ENCODE peak calls at places on chromosomes 1 and 21, in nine cellular contexts. M is stimulated activated CD4-positive, alpha-beta T cell treated with anti-CD3 and anti-CD28 coated beads, Interleukin-2, amount 100 ng/mL, for 48 hours; S is lower leg skin; C is non-pigmented ciliary epithelial cell; G is dermis blood vessel endothelial cell; J is nucleus accumbens; R is AG08395; N is retina; F is AG09309. V is an unnamed sample.

GRCh38 chr1:53575948-53576305 is 116.7 kb downstream of the DMRTB1 start:
- DNase-seq in G (no peak), M (no peak), R (no peak), F (no peak), J (no peak), N (no peak), S (no peak), C (no peak), V (no peak)

GRCh38 chr1:156767879-156768608 is 709 bp downstream of the PRCC start:
- DNase-seq in C (no peak), R (no peak), F (no peak), S (no peak), G (peak; percentile 32), N (no peak), M (no peak), J (peak; percentile 65), V (peak; percentile 45)

GRCh38 chr1:157234705-157235273 is 96.6 kb upstream of the ETV3 start:
- DNase-seq in N (no peak), R (no peak), J (no peak), M (no peak), G (no peak), F (no peak), S (no peak), C (no peak), V (no peak)

GRCh38 chr21:26522704-26523103 is 50.4 kb downstream of the CYYR1 start:
- DNase-seq in J (no peak), S (no peak), M (no peak), N (no peak), F (no peak), G (peak; percentile 67), C (no peak), R (no peak), V (no peak)

GRCh38 chr1:212062832-212063438 is 27.4 kb downstream of the DTL start:
- DNase-seq in S (no peak), C (no peak), R (peak; percentile 60), G (peak; percentile 66), F (peak; percentile 17), M (no peak), N (peak; percentile 7), J (no peak), V (no peak)

GRCh38 chr1:78758493-78758892 is 108.9 kb downstream of the IFI44 start:
- DNase-seq in C (no peak), M (no peak), G (no peak), N (no peak), S (no peak), F (no peak), R (no peak), J (no peak), V (no peak)

GRCh38 chr1:111847519-111847918 is 91.8 kb downstream of the DDX20 start:
- DNase-seq in G (no peak), M (no peak), N (no peak), R (no peak), S (no peak), J (no peak), C (no peak), F (no peak), V (no peak)

GRCh38 chr1:63653971-63654370 is 60.8 kb downstream of the PGM1 start:
- DNase-seq in C (no peak), N (no peak), F (no peak), G (no peak), J (no peak), M (no peak), S (no peak), R (no peak), V (no peak)

GRCh38 chr1:186536272-186536905 is 75.5 kb upstream of the PDC start:
- DNase-seq in M (no peak), F (no peak), C (no peak), S (no peak), N (no peak), G (no peak), R (no peak), J (no peak), V (no peak)

GRCh38 chr1:119075614-119076013 is 64.8 kb downstream of the WARS2 start:
- DNase-seq in S (peak; percentile 41), J (no peak), G (no peak), N (no peak), M (no peak), R (peak; percentile 85), C (no peak), F (peak; percentile 46), V (no peak)

GRCh38 chr1:20373764-20374163 is 83.1 kb downstream of the VWA5B1 start:
- DNase-seq in J (no peak), S (no peak), M (no peak), N (no peak), R (no peak), F (no peak), G (no peak), C (no peak), V (no peak)

GRCh38 chr1:201766117-201766863 is 62.7 kb upstream of the IPO9 start:
- DNase-seq in M (no peak), G (no peak), S (peak; percentile 51), C (peak; percentile 84), F (peak; percentile 85), N (no peak), R (peak; percentile 92), J (no peak), V (no peak)

GRCh38 chr21:20334585-20334984 is 663.6 kb upstream of the NCAM2 start:
- DNase-seq in C (no peak), G (no peak), S (no peak), M (no peak), F (no peak), J (no peak), N (no peak), R (no peak), V (no peak)

GRCh38 chr1:90835661-90836344 is 118.7 kb upstream of the BARHL2 start:
- DNase-seq in S (no peak), J (no peak), G (no peak), C (no peak), F (no peak), R (no peak), N (peak; percentile 81), M (no peak), V (peak; percentile 67)

GRCh38 chr21:46122758-46123683 is 25.1 kb downstream of the COL6A2 start:
- DNase-seq in R (no peak), F (no peak), G (no peak), M (no peak), C (no peak), N (no peak), J (no peak), S (no peak), V (no peak)

GRCh38 chr1:77948841-77949424 is 29.9 kb downstream of the FUBP1 start:
- DNase-seq in M (no peak), F (no peak), J (no peak), G (peak; percentile 79), C (no peak), R (peak; percentile 13), S (no peak), N (no peak), V (no peak)

GRCh38 chr21:16913010-16913409 is 599.8 kb upstream of the CXADR start:
- DNase-seq in R (no peak), J (no peak), N (no peak), G (no peak), M (no peak), S (no peak), C (no peak), F (no peak), V (peak; percentile 34)

GRCh38 chr1:155548706-155549105 is 13.9 kb downstream of the ASH1L start:
- DNase-seq in M (no peak), N (no peak), C (no peak), S (no peak), F (no peak), G (no peak), R (no peak), J (no peak), V (no peak)

GRCh38 chr1:58652351-58653184 is 47.3 kb downstream of the MYSM1 start:
- DNase-seq in C (peak; percentile 32), S (peak; percentile 52), R (peak; percentile 82), F (peak; percentile 63), N (peak; percentile 52), G (peak; percentile 93), J (peak; percentile 3), M (peak; percentile 47), V (peak; percentile 47)

GRCh38 chr1:184409011-184409410 is 22.2 kb downstream of the C1orf21 start:
- DNase-seq in N (no peak), G (no peak), C (no peak), S (no peak), J (no peak), R (no peak), M (no peak), F (no peak), V (no peak)

GRCh38 chr1:39395357-39395831 is 96.0 kb upstream of the BMP8A start:
- DNase-seq in J (no peak), N (no peak), G (peak; percentile 82), C (peak; percentile 89), S (no peak), F (no peak), M (no peak), R (peak; percentile 84), V (no peak)

GRCh38 chr1:54581621-54582035 is 33.6 kb downstream of the ACOT11 start:
- DNase-seq in J (peak; percentile 29), M (no peak), R (peak; percentile 99), C (no peak), N (peak; percentile 31), G (peak; percentile 53), F (peak; percentile 45), S (peak; percentile 73), V (peak; percentile 58)

GRCh38 chr1:3663999-3664699 is 11.8 kb downstream of the TP73 start:
- DNase-seq in F (no peak), S (no peak), C (no peak), N (no peak), M (no peak), J (no peak), R (no peak), G (no peak), V (peak; percentile 31)

GRCh38 chr1:32464716-32465540 is at the start of gene ZBTB8B:
- DNase-seq in N (peak; percentile 98), G (peak; percentile 63), C (no peak), M (peak; percentile 42), S (peak; percentile 18), R (peak; percentile 57), J (peak; percentile 55), F (no peak), V (peak; percentile 98)

GRCh38 chr1:55927934-55928333 is 651.4 kb downstream of the PLPP3 start:
- DNase-seq in F (no peak), C (no peak), G (no peak), N (no peak), R (no peak), J (no peak), M (no peak), S (no peak), V (no peak)

GRCh38 chr1:15617874-15618684 is 821 bp downstream of the DDI2 start:
- DNase-seq in S (peak; percentile 51), G (peak; percentile 36), N (no peak), J (no peak), M (no peak), F (no peak), R (no peak), C (no peak), V (peak; percentile 35)

GRCh38 chr1:43438576-43439120 is 15.1 kb downstream of the HYI start:
- DNase-seq in R (no peak), M (no peak), J (no peak), N (no peak), S (no peak), F (no peak), C (no peak), G (no peak), V (no peak)

GRCh38 chr1:7410156-7410555 is 360.9 kb upstream of the VAMP3 start:
- DNase-seq in F (no peak), G (no peak), S (no peak), C (no peak), R (no peak), J (no peak), M (no peak), N (no peak), V (peak; percentile 15)

GRCh38 chr1:235278915-235279292 is 49.1 kb downstream of the ARID4B start:
- DNase-seq in S (no peak), M (no peak), N (no peak), F (no peak), C (no peak), G (no peak), R (no peak), J (no peak), V (no peak)

GRCh38 chr1:167541610-167542009 is 12.0 kb downstream of the CREG1 start:
- DNase-seq in J (no peak), F (no peak), C (no peak), M (no peak), R (no peak), S (no peak), N (no peak), G (no peak), V (no peak)

GRCh38 chr1:223886516-223886921 is 40.8 kb upstream of the TP53BP2 start:
- DNase-seq in S (no peak), J (no peak), R (no peak), C (no peak), N (no peak), M (no peak), G (no peak), F (no peak), V (no peak)